ENCODE peak calls at places on chromosomes 12 and 14, in seven cellular contexts. K is HFF-Myc, Z is astrocyte of the cerebellum, G is AG04450, W is psoas muscle, H is IMR-90, Q is GM12865. D is an unnamed sample.

GRCh38 chr14:32469388-32470160 is 140.5 kb downstream of the AKAP6 start:
- DNase-seq in K (no peak), Z (peak), G (no peak), W (no peak), H (peak), Q (peak), D (peak)

GRCh38 chr12:115149685-115150378 is 465.9 kb upstream of the TBX3 start:
- DNase-seq in K (peak), Z (peak), G (peak), W (no peak), H (peak), Q (no peak), D (no peak)

GRCh38 chr14:66514206-66514605 is 6.3 kb downstream of the GPHN start:
- DNase-seq in K (no peak), Z (no peak), G (no peak), W (no peak), H (no peak), Q (no peak), D (no peak)

GRCh38 chr12:2640709-2641108 is 154.1 kb upstream of the FKBP4 start:
- DNase-seq in K (peak), Z (peak), G (peak), W (no peak), H (peak), Q (no peak), D (peak)

GRCh38 chr14:72793154-72793725 is 100.7 kb downstream of the DPF3 start:
- DNase-seq in K (no peak), Z (no peak), G (no peak), W (no peak), H (no peak), Q (no peak), D (no peak)

GRCh38 chr12:118190266-118190665 is 54.3 kb downstream of the PEBP1 start:
- DNase-seq in K (no peak), Z (no peak), G (no peak), W (no peak), H (peak), Q (no peak), D (no peak)

GRCh38 chr12:124681779-124682391 is 114.5 kb upstream of the NCOR2 start:
- DNase-seq in K (peak), Z (no peak), G (no peak), W (peak), H (peak), Q (no peak), D (no peak)

GRCh38 chr14:23052671-23053070 is 4.6 kb downstream of the CDH24 start:
- DNase-seq in K (no peak), Z (no peak), G (no peak), W (no peak), H (no peak), Q (no peak), D (no peak)

GRCh38 chr12:70176290-70176689 is 66.9 kb upstream of the CNOT2 start:
- DNase-seq in K (no peak), Z (no peak), G (no peak), W (no peak), H (no peak), Q (no peak), D (no peak)

GRCh38 chr12:69908208-69908607 is 83.2 kb downstream of the MYRFL start:
- DNase-seq in K (no peak), Z (no peak), G (no peak), W (no peak), H (no peak), Q (no peak), D (no peak)

GRCh38 chr12:18690653-18691052 is 47.2 kb downstream of the PLCZ1 start:
- DNase-seq in K (peak), Z (no peak), G (peak), W (no peak), H (peak), Q (no peak), D (no peak)

GRCh38 chr12:64742371-64742770 is 16.8 kb downstream of the GNS start:
- DNase-seq in K (no peak), Z (no peak), G (no peak), W (no peak), H (no peak), Q (no peak), D (no peak)

GRCh38 chr12:80045594-80045993 is 53.7 kb upstream of the OTOGL start:
- DNase-seq in K (peak), Z (peak), G (peak), W (no peak), H (peak), Q (no peak), D (no peak)

GRCh38 chr12:108152179-108152538 is 23.1 kb downstream of the WSCD2 start:
- DNase-seq in K (no peak), Z (no peak), G (no peak), W (no peak), H (no peak), Q (no peak), D (no peak)

GRCh38 chr14:31457665-31458659 is 656 bp upstream of the DTD2 start:
- DNase-seq in K (no peak), Z (no peak), G (no peak), W (no peak), H (no peak), Q (no peak), D (no peak)

GRCh38 chr12:46430340-46430948 is 57.9 kb upstream of the SLC38A2 start:
- DNase-seq in K (peak), Z (peak), G (peak), W (no peak), H (peak), Q (peak), D (peak)

GRCh38 chr12:94039914-94040313 is 108.5 kb upstream of the PLXNC1 start:
- DNase-seq in K (no peak), Z (no peak), G (no peak), W (no peak), H (peak), Q (no peak), D (no peak)

GRCh38 chr12:60819794-60820193 is 1224.0 kb downstream of the SLC16A7 start:
- DNase-seq in K (no peak), Z (no peak), G (no peak), W (no peak), H (no peak), Q (no peak), D (no peak)

GRCh38 chr12:132024758-132025157 is 75.0 kb downstream of the EP400 start:
- DNase-seq in K (no peak), Z (no peak), G (no peak), W (no peak), H (no peak), Q (no peak), D (no peak)

GRCh38 chr12:56987551-56988053 is 18.7 kb downstream of the ZBTB39 start:
- DNase-seq in K (peak), Z (peak), G (peak), W (peak), H (peak), Q (peak), D (no peak)

GRCh38 chr12:45220961-45221360 is 5.1 kb downstream of the ANO6 start:
- DNase-seq in K (no peak), Z (no peak), G (no peak), W (no peak), H (no peak), Q (no peak), D (no peak)

GRCh38 chr12:30694971-30695326 is 720 bp downstream of the IPO8 start:
- DNase-seq in K (no peak), Z (no peak), G (no peak), W (peak), H (peak), Q (peak), D (peak)

GRCh38 chr12:30692470-30692869 is 3.2 kb downstream of the IPO8 start:
- DNase-seq in K (no peak), Z (no peak), G (no peak), W (no peak), H (peak), Q (no peak), D (no peak)

GRCh38 chr12:30694412-30694955 is 1.2 kb downstream of the IPO8 start:
- DNase-seq in K (no peak), Z (no peak), G (no peak), W (no peak), H (peak), Q (peak), D (no peak)

GRCh38 chr12:30687265-30687986 is 8.2 kb downstream of the IPO8 start:
- DNase-seq in K (no peak), Z (no peak), G (no peak), W (no peak), H (peak), Q (no peak), D (no peak)

GRCh38 chr12:30691122-30691879 is 4.4 kb downstream of the IPO8 start:
- DNase-seq in K (peak), Z (peak), G (no peak), W (peak), H (peak), Q (no peak), D (no peak)
- TF ChIP-seq CTCF in K (no peak), Z (no peak), G (no peak), W (no peak), H (peak), Q (no peak), D (no peak)

GRCh38 chr12:122839907-122840554 is 4.8 kb downstream of the HIP1R start:
- DNase-seq in K (no peak), Z (no peak), G (no peak), W (no peak), H (no peak), Q (no peak), D (no peak)

GRCh38 chr12:122841544-122842321 is 6.5 kb downstream of the HIP1R start:
- DNase-seq in K (no peak), Z (no peak), G (no peak), W (no peak), H (peak), Q (no peak), D (no peak)

GRCh38 chr12:122842505-122843405 is 7.5 kb downstream of the HIP1R start:
- DNase-seq in K (no peak), Z (no peak), G (no peak), W (no peak), H (no peak), Q (no peak), D (no peak)

GRCh38 chr12:122838841-122839240 is 3.6 kb downstream of the HIP1R start:
- DNase-seq in K (no peak), Z (no peak), G (no peak), W (no peak), H (no peak), Q (no peak), D (no peak)

GRCh38 chr12:122840580-122841513 is 5.6 kb downstream of the HIP1R start:
- DNase-seq in K (no peak), Z (no peak), G (no peak), W (no peak), H (no peak), Q (no peak), D (no peak)
- H3K4me3 ChIP-seq in K (no peak), Z (no peak), G (no peak), W (no peak), H (no peak), Q (no peak), D (no peak)

DNA sequence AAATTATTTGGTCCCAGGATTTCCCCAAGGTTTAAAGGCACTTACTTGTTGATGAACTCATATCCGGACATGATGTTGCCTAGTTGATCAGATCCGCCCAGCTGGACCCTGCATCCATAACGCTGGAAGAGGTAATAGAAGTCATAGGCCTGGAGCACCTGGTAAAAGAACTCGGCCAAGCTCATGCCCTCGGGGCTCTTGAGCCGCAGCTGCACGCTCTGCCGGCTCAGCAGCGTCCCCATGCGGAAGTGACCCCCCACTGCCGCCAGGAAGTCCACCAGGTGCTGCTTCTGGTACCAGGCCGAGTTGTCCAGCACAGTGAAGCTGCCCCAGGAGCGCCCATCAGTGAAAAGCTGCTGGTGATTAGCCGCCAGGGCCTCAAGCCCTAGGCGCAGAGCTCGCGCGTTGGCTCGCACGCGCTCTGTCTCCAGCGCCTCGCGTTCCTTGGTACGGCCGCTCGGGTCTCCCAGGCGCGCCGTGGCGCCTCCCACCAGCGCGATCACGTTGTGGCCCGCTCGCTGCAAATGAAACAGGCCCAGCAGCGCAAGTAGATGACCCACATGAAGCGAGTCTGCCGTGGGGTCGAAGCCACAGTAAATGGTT is 545 bp downstream of the YARS2 start:
- DNase-seq in K (peak), Z (peak), G (peak), W (peak), H (peak), Q (peak), D (peak)
- TF ChIP-seq CTCF in K (peak), Z (peak), G (peak), W (peak), H (peak), Q (peak), D (peak)

GRCh38 chr12:14833336-14833735 is 10.0 kb downstream of the ART4 start:
- DNase-seq in K (no peak), Z (no peak), G (no peak), W (no peak), H (no peak), Q (no peak), D (no peak)

GRCh38 chr12:14833952-14834351 is 9.4 kb downstream of the ART4 start:
- DNase-seq in K (no peak), Z (no peak), G (no peak), W (no peak), H (peak), Q (no peak), D (no peak)

GRCh38 chr12:14839262-14839661 is 4.1 kb downstream of the ART4 start:
- DNase-seq in K (no peak), Z (no peak), G (no peak), W (no peak), H (no peak), Q (no peak), D (no peak)

GRCh38 chr12:14834502-14834901 is 8.8 kb downstream of the ART4 start:
- DNase-seq in K (no peak), Z (no peak), G (no peak), W (no peak), H (no peak), Q (no peak), D (no peak)

GRCh38 chr12:14836336-14837210 is 6.8 kb downstream of the ART4 start:
- DNase-seq in K (no peak), Z (peak), G (peak), W (no peak), H (peak), Q (no peak), D (no peak)
- H3K4me3 ChIP-seq in K (no peak), Z (no peak), G (peak), W (no peak), H (peak), Q (no peak), D (no peak)

GRCh38 chr12:66744956-66745383 is 66.1 kb upstream of the GRIP1 start:
- DNase-seq in K (no peak), Z (no peak), G (no peak), W (no peak), H (no peak), Q (no peak), D (no peak)
- TF ChIP-seq CTCF in K (no peak), Z (no peak), G (no peak), W (no peak), H (no peak), Q (no peak), D (no peak)

GRCh38 chr14:26104686-26105085 is 493.1 kb downstream of the NOVA1 start:
- DNase-seq in K (no peak), Z (no peak), G (no peak), W (no peak), H (no peak), Q (no peak), D (no peak)
- H3K4me3 ChIP-seq in K (no peak), Z (no peak), G (no peak), W (no peak), H (no peak), Q (no peak), D (no peak)

GRCh38 chr12:109995703-109996482 is at the start of gene GIT2:
- DNase-seq in K (peak), Z (peak), G (peak), W (peak), H (peak), Q (peak), D (peak)

GRCh38 chr12:109994262-109995175 is 1.6 kb downstream of the GIT2 start:
- DNase-seq in K (no peak), Z (no peak), G (no peak), W (no peak), H (no peak), Q (peak), D (no peak)

GRCh38 chr12:109996483-109996853 is 300 bp upstream of the GIT2 start:
- DNase-seq in K (no peak), Z (no peak), G (no peak), W (no peak), H (no peak), Q (peak), D (no peak)

GRCh38 chr12:109997393-109997792 is 1.2 kb upstream of the GIT2 start:
- DNase-seq in K (no peak), Z (no peak), G (no peak), W (no peak), H (no peak), Q (no peak), D (no peak)

GRCh38 chr12:109995366-109995702 is 834 bp downstream of the GIT2 start:
- DNase-seq in K (no peak), Z (no peak), G (no peak), W (no peak), H (no peak), Q (no peak), D (no peak)
- TF ChIP-seq CTCF in K (no peak), Z (no peak), G (no peak), W (no peak), H (no peak), Q (no peak), D (no peak)

GRCh38 chr12:54022960-54023884 is 5.0 kb upstream of the HOXC6 start:
- DNase-seq in K (no peak), Z (no peak), G (no peak), W (peak), H (no peak), Q (no peak), D (no peak)
- H3K4me3 ChIP-seq in K (no peak), Z (no peak), G (no peak), W (peak), H (no peak), Q (no peak), D (no peak)

GRCh38 chr14:57295261-57295660 is 26.5 kb downstream of the AP5M1 start:
- DNase-seq in K (no peak), Z (no peak), G (no peak), W (no peak), H (no peak), Q (no peak), D (no peak)

GRCh38 chr14:57290753-57291152 is 22.0 kb downstream of the AP5M1 start:
- DNase-seq in K (no peak), Z (no peak), G (no peak), W (no peak), H (no peak), Q (no peak), D (no peak)

GRCh38 chr14:57291692-57292647 is 23.2 kb downstream of the AP5M1 start:
- DNase-seq in K (no peak), Z (no peak), G (no peak), W (no peak), H (no peak), Q (no peak), D (peak)

GRCh38 chr14:57297852-57298251 is 29.1 kb downstream of the AP5M1 start:
- DNase-seq in K (no peak), Z (no peak), G (no peak), W (no peak), H (no peak), Q (no peak), D (no peak)

DNA sequence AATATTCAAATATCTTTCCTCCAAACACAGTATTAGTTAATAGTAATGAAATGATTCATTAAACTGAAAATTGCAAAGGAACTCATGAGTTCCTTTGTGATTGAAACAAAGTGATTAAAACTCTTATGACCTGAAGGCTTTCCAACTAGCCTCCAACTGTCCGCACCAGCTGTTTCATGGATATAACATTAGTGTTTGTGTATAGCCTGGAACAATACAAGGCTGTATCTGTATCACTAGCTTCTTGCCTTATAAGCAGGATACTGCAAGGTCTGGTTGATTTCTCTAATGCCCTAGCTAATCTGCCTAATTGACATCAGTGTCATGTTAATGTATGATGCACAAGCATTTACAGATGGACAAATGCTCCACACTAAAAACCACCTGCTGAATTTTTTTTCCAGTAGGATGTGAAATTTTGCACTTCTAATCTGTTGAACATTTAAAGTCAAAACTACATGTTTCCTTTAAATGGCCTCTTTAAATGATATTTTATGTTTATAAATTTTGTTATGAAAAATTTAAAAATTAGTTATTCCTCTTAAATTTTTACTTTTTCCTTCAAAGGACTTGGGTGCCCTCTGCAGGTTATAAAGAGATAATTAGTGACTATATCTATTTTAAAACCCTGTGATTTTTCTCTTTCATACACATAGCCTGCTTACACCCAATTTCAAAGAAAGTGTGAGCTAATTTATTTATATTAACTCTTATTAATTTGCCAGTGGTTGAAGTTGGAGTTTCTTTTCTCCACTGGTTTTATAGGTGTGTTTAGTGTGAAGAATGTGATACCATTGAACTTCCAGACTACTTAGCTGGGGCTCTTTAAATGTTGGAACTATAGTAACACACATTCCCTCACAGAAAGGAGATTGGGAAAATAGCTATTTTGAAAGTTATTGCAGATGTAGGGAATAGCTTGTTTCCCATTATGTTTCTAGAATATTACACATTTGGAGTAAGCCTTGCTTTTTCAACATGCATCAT is 25.4 kb downstream of the AP5M1 start:
- DNase-seq in K (no peak), Z (peak), G (no peak), W (no peak), H (peak), Q (no peak), D (no peak)
- TF ChIP-seq CTCF in K (peak), Z (no peak), G (peak), W (peak), H (peak), Q (peak), D (peak)